ENCODE peak calls at places on chromosomes 7 and 10, in nine cellular contexts. C is progenitor cell of endocrine pancreas, M is cardiac muscle cell, E is PC-9, H is prostate gland, X is HL-60, D is heart right ventricle, N is Peyer's patch, L is sigmoid colon. B is an unnamed sample.

GRCh38 chr10:71359364-71360046 is 37.2 kb upstream of the CDH23 start:
- DNase-seq in C (no peak), M (no peak), E (no peak), H (no peak), X (peak; percentile 80), D (no peak), N (no peak), L (no peak), B (no peak)

GRCh38 chr10:109114578-109114977 is 808.7 kb downstream of the XPNPEP1 start:
- DNase-seq in C (no peak), M (no peak), E (no peak), H (no peak), X (no peak), D (no peak), N (no peak), L (no peak), B (no peak)

GRCh38 chr7:94111009-94111408 is 106.9 kb upstream of the BET1 start:
- DNase-seq in C (no peak), M (no peak), E (no peak), H (no peak), X (no peak), D (no peak), N (no peak), L (no peak), B (no peak)

GRCh38 chr10:92074126-92074887 is 150.7 kb downstream of the BTAF1 start:
- DNase-seq in C (no peak), M (no peak), E (no peak), H (no peak), X (no peak), D (no peak), N (no peak), L (no peak), B (peak; percentile 29)

GRCh38 chr10:74988787-74989574 is 122.5 kb upstream of the SAMD8 start:
- DNase-seq in C (no peak), M (no peak), E (no peak), H (no peak), X (no peak), D (no peak), N (no peak), L (no peak), B (no peak)

GRCh38 chr10:70827358-70827757 is 11.6 kb downstream of the SGPL1 start:
- DNase-seq in C (no peak), M (no peak), E (peak; percentile 58), H (no peak), X (no peak), D (no peak), N (no peak), L (no peak), B (no peak)

GRCh38 chr10:46301721-46302479 is 15.1 kb downstream of the ANTXRL start:
- DNase-seq in C (no peak), M (no peak), E (no peak), H (no peak), X (no peak), D (no peak), N (peak; percentile 5), L (peak; percentile 46), B (no peak)

GRCh38 chr10:44811072-44811471 is 100.1 kb upstream of the TMEM72 start:
- DNase-seq in C (no peak), M (no peak), E (no peak), H (no peak), X (no peak), D (no peak), N (no peak), L (no peak), B (no peak)

GRCh38 chr10:36280396-36280795 is 638.3 kb upstream of the FZD8 start:
- DNase-seq in C (no peak), M (peak; percentile 44), E (no peak), H (no peak), X (no peak), D (no peak), N (no peak), L (no peak), B (peak; percentile 24)

GRCh38 chr7:120735791-120736190 is 122.2 kb downstream of the TSPAN12 start:
- DNase-seq in C (no peak), M (no peak), E (no peak), H (no peak), X (no peak), D (no peak), N (no peak), L (no peak), B (no peak)

GRCh38 chr7:118214833-118215182 is 9.7 kb upstream of the ANKRD7 start:
- DNase-seq in C (no peak), M (no peak), E (no peak), H (no peak), X (no peak), D (no peak), N (no peak), L (no peak), B (no peak)

GRCh38 chr7:129089521-129090212 is 34.8 kb upstream of the TNPO3 start:
- DNase-seq in C (no peak), M (no peak), E (no peak), H (no peak), X (peak; percentile 77), D (no peak), N (no peak), L (no peak), B (no peak)

GRCh38 chr10:786666-787512 is 97.4 kb upstream of the DIP2C start:
- DNase-seq in C (no peak), M (no peak), E (no peak), H (peak; percentile 3), X (no peak), D (no peak), N (no peak), L (peak; percentile 53), B (no peak)

GRCh38 chr7:86904949-86905834 is 154.3 kb downstream of the ELAPOR2 start:
- DNase-seq in C (no peak), M (no peak), E (peak; percentile 39), H (no peak), X (no peak), D (no peak), N (no peak), L (no peak), B (peak; percentile 35)

GRCh38 chr7:22655781-22656180 is 71.2 kb upstream of the IL6 start:
- DNase-seq in C (no peak), M (no peak), E (no peak), H (no peak), X (no peak), D (no peak), N (no peak), L (no peak), B (no peak)

GRCh38 chr7:22658031-22658430 is 69.0 kb upstream of the IL6 start:
- DNase-seq in C (no peak), M (no peak), E (no peak), H (no peak), X (no peak), D (no peak), N (no peak), L (no peak), B (no peak)

GRCh38 chr7:22654836-22655235 is 72.2 kb upstream of the IL6 start:
- DNase-seq in C (no peak), M (no peak), E (no peak), H (no peak), X (no peak), D (no peak), N (no peak), L (no peak), B (no peak)

GRCh38 chr7:22659741-22660140 is 67.3 kb upstream of the IL6 start:
- DNase-seq in C (no peak), M (no peak), E (no peak), H (no peak), X (no peak), D (no peak), N (no peak), L (no peak), B (no peak)

DNA sequence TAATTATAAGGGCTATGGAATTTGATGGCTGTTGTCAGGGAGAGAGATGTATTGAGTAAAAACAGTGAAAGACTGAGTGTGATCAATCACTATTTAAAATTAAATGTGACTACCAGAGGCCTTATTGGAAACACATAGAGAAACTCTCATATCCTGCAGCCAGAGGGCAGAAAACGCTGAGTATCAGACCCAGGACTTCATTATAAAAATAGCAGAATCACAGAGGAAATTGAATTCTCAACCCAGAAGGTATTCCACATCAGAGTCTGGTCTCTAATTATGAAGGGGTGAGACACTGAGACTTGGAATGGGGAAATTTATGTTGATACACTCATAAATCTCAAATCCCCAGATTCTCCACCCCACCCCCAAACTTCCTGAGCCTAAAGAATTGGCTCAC is 69.5 kb upstream of the IL6 start:
- DNase-seq in C (no peak), M (no peak), E (no peak), H (no peak), X (no peak), D (no peak), N (no peak), L (no peak), B (no peak)
- TF ChIP-seq CTCF in C (no peak), M (no peak), E (peak; percentile 22), H (no peak), X (no peak), D (no peak), N (no peak), L (no peak), B (no peak)

DNA sequence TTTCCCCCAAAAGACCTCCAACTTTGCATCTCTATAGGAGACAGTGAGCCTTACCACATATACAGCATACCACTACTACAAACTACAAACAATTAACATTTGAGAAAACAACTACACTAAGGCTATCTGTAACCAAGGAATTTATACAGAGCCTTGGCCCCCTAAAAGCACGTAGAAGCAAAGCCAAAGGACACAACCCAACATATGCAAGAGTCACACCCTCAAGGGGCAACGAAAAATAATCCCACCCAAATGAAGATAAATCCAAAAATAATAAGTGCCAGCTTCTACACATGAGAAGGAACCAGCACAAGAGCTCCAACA is 149.5 kb downstream of the ZEB1 start:
- DNase-seq in C (no peak), M (no peak), E (no peak), H (no peak), X (no peak), D (no peak), N (no peak), L (no peak), B (no peak)
- TF ChIP-seq CTCF in C (no peak), M (no peak), E (no peak), H (no peak), X (no peak), D (no peak), N (no peak), L (no peak), B (no peak)

GRCh38 chr7:11207565-11207964 is 233.9 kb downstream of the PHF14 start:
- DNase-seq in C (no peak), M (no peak), E (no peak), H (no peak), X (no peak), D (no peak), N (no peak), L (no peak), B (no peak)
- TF ChIP-seq CTCF in C (no peak), M (peak; percentile 26), E (no peak), H (no peak), X (no peak), D (no peak), N (no peak), L (no peak), B (no peak)

DNA sequence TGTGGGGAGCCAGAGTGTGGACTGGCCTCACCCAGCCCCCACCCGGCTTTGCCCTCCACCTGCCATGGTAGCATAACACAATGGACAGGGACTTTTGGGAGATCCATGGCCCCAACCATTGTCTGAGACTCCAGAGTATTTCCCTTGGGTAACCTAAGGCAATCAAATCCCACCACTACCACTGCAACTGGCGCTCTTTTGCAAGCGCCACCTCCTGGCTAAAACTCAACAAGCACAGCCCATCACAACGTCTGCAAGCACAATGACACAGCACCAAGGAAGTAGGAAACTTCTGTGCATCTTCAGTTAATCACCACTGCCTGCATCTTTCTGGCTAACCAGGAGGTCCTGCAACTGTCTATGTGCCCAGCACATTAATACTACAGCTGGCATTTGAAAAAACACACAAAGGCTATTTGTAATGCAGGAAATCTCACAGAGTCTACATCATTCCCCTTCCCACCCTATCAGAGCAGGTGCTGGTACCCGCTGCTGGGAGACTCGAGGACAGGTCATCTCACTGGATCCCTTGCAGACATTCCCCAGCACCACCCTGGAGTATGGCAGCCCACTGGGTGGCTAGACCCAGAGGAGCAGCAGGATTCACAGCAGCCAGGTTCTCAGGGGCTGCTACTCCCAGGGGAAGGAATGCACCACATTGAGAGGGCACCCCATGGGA is 27.7 kb downstream of the ANKRD26 start:
- DNase-seq in C (no peak), M (no peak), E (no peak), H (no peak), X (no peak), D (no peak), N (no peak), L (no peak), B (no peak)
- TF ChIP-seq CTCF in C (peak; percentile 14), M (no peak), E (no peak), H (no peak), X (no peak), D (no peak), N (no peak), L (no peak), B (no peak)

B was measured in MCF 10A.